ENCODE peak calls at places on chromosomes 1 and 21, in six cellular contexts. Y is GM20000; V is activated CD8-positive, alpha-beta memory T cell treated with anti-CD3 and anti-CD28 coated beads, Interleukin-2, amount 10 ng/mL, durations not matched to agents 7 days and 5 days; T is NCI-H1417; U is SHP77; A is DND-41. N is an unnamed sample.

GRCh38 chr21:17921579-17922530 is 102.7 kb upstream of the C21orf91 start:
- DNase-seq in Y (no peak), V (no peak), T (peak; percentile 45), U (no peak), A (no peak), N (no peak)

GRCh38 chr1:10173582-10173981 is 36.8 kb upstream of the KIF1B start:
- DNase-seq in Y (peak; percentile 28), V (no peak), T (no peak), U (no peak), A (no peak), N (peak; percentile 67)

GRCh38 chr21:41953831-41954653 is at the start of gene C2CD2:
- DNase-seq in Y (peak; percentile 98), V (no peak), T (peak; percentile 64), U (no peak), A (peak; percentile 45), N (no peak)

GRCh38 chr1:40958210-40958609 is 21.3 kb upstream of the CTPS1 start:
- DNase-seq in Y (no peak), V (no peak), T (no peak), U (no peak), A (no peak), N (no peak)

GRCh38 chr1:163290025-163290610 is 31.6 kb upstream of the NUF2 start:
- DNase-seq in Y (no peak), V (no peak), T (peak; percentile 84), U (no peak), A (no peak), N (no peak)

GRCh38 chr1:61533546-61533945 is 191.4 kb downstream of the TM2D1 start:
- DNase-seq in Y (no peak), V (no peak), T (no peak), U (no peak), A (no peak), N (no peak)

GRCh38 chr1:171814692-171815091 is 26.6 kb upstream of the DNM3 start:
- DNase-seq in Y (no peak), V (no peak), T (no peak), U (no peak), A (no peak), N (no peak)

GRCh38 chr1:35449334-35450008 is 107.7 kb downstream of the KIAA0319L start:
- DNase-seq in Y (no peak), V (no peak), T (no peak), U (no peak), A (no peak), N (no peak)

GRCh38 chr1:9440763-9441194 is 98.5 kb upstream of the SLC25A33 start:
- DNase-seq in Y (no peak), V (no peak), T (no peak), U (no peak), A (no peak), N (no peak)

GRCh38 chr1:154621875-154622274 is 13.9 kb upstream of the ADAR start:
- DNase-seq in Y (no peak), V (no peak), T (no peak), U (no peak), A (peak; percentile 59), N (no peak)

GRCh38 chr1:165898837-165899236 is 71.4 kb downstream of the UCK2 start:
- DNase-seq in Y (no peak), V (no peak), T (no peak), U (no peak), A (no peak), N (no peak)

GRCh38 chr21:35738342-35738961 is 321.9 kb downstream of the SETD4 start:
- DNase-seq in Y (no peak), V (no peak), T (peak; percentile 32), U (no peak), A (no peak), N (no peak)

GRCh38 chr21:15732290-15732995 is 2.7 kb downstream of the USP25 start:
- DNase-seq in Y (peak; percentile 80), V (no peak), T (no peak), U (no peak), A (peak; percentile 18), N (peak; percentile 57)

GRCh38 chr1:28070725-28071593 is 17.5 kb downstream of the EYA3 start:
- DNase-seq in Y (no peak), V (no peak), T (no peak), U (no peak), A (no peak), N (no peak)

GRCh38 chr1:169711469-169712308 is at the start of gene SELL:
- DNase-seq in Y (peak; percentile 65), V (peak; percentile 86), T (peak; percentile 83), U (peak; percentile 29), A (peak; percentile 88), N (peak; percentile 90)

GRCh38 chr1:150121236-150121862 is 28.4 kb upstream of the PLEKHO1 start:
- DNase-seq in Y (no peak), V (no peak), T (no peak), U (no peak), A (no peak), N (no peak)

N was measured in GM12878.